ENCODE peak calls at places on chromosome 5, in six cellular contexts. One of them, this sample, is unnamed. For H3K9me3, the result is how much of the 10 kb centered on the place peaks cover.

GRCh38 chr5:174719211-174719610 is 5.2 kb upstream of the MSX2 start:
- DNase-seq in H1: no peak
- DNase-seq in H9: peak
- DNase-seq in neuronal stem cell: no peak
- DNase-seq in IMR-90: no peak
- DNase-seq in trophoblast cell: no peak
- DNase-seq in this sample: no peak

GRCh38 chr5:83387041-83387440 is 84.5 kb upstream of the VCAN start:
- DNase-seq in H9: no peak
- DNase-seq in H1: no peak
- DNase-seq in IMR-90: peak
- DNase-seq in neuronal stem cell: no peak
- DNase-seq in trophoblast cell: no peak
- DNase-seq in this sample: peak

GRCh38 chr5:173767580-173768266 is 120.4 kb upstream of the CPEB4 start:
- DNase-seq in neuronal stem cell: no peak
- DNase-seq in IMR-90: no peak
- DNase-seq in H9: no peak
- DNase-seq in trophoblast cell: no peak
- DNase-seq in H1: no peak
- DNase-seq in this sample: no peak

GRCh38 chr5:3597002-3597726 is 1.5 kb downstream of the IRX1 start:
- DNase-seq in H9: peak
- DNase-seq in IMR-90: no peak
- DNase-seq in neuronal stem cell: no peak
- DNase-seq in trophoblast cell: no peak
- DNase-seq in H1: no peak
- DNase-seq in this sample: no peak

GRCh38 chr5:149750596-149750995 is 20.5 kb downstream of the PPARGC1B start:
- DNase-seq in neuronal stem cell: no peak
- DNase-seq in H1: no peak
- DNase-seq in IMR-90: no peak
- DNase-seq in H9: no peak
- DNase-seq in trophoblast cell: no peak
- DNase-seq in this sample: no peak

GRCh38 chr5:64766105-64766504 is 2.4 kb downstream of the SREK1IP1 start:
- DNase-seq in trophoblast cell: no peak
- DNase-seq in neuronal stem cell: no peak
- DNase-seq in H1: no peak
- DNase-seq in H9: no peak
- DNase-seq in IMR-90: peak
- DNase-seq in this sample: peak

GRCh38 chr5:137466888-137467287 is 32.2 kb downstream of the SPOCK1 start:
- DNase-seq in IMR-90: no peak
- DNase-seq in trophoblast cell: no peak
- DNase-seq in H1: no peak
- DNase-seq in neuronal stem cell: no peak
- DNase-seq in H9: no peak
- DNase-seq in this sample: no peak

GRCh38 chr5:61289669-61290363 is 42.2 kb upstream of the ZSWIM6 start:
- DNase-seq in H1: no peak
- DNase-seq in trophoblast cell: peak
- DNase-seq in IMR-90: no peak
- DNase-seq in H9: no peak
- DNase-seq in neuronal stem cell: no peak
- DNase-seq in this sample: peak

GRCh38 chr5:125267636-125268248 is 521.3 kb upstream of the ZNF608 start:
- DNase-seq in H9: no peak
- DNase-seq in IMR-90: no peak
- DNase-seq in trophoblast cell: no peak
- DNase-seq in H1: no peak
- DNase-seq in neuronal stem cell: no peak
- DNase-seq in this sample: no peak

GRCh38 chr5:103465891-103466290 is 96.7 kb downstream of the NUDT12 start:
- DNase-seq in trophoblast cell: no peak
- DNase-seq in H9: no peak
- DNase-seq in neuronal stem cell: no peak
- DNase-seq in H1: no peak
- DNase-seq in IMR-90: no peak
- DNase-seq in this sample: no peak

GRCh38 chr5:84403773-84404172 is 19.1 kb upstream of the EDIL3 start:
- DNase-seq in H9: no peak
- DNase-seq in neuronal stem cell: no peak
- DNase-seq in H1: no peak
- DNase-seq in trophoblast cell: no peak
- DNase-seq in IMR-90: peak
- DNase-seq in this sample: peak

GRCh38 chr5:172492097-172492840 is 37.9 kb upstream of the SH3PXD2B start:
- DNase-seq in neuronal stem cell: no peak
- DNase-seq in trophoblast cell: no peak
- DNase-seq in H9: peak
- DNase-seq in H1: no peak
- DNase-seq in IMR-90: no peak
- DNase-seq in this sample: no peak

GRCh38 chr5:172530406-172530805 is 76.1 kb upstream of the SH3PXD2B start:
- DNase-seq in IMR-90: no peak
- DNase-seq in H1: no peak
- DNase-seq in neuronal stem cell: no peak
- DNase-seq in trophoblast cell: no peak
- DNase-seq in H9: peak
- DNase-seq in this sample: no peak

GRCh38 chr5:80083115-80083890 is 48.2 kb downstream of the THBS4 start:
- DNase-seq in IMR-90: peak
- DNase-seq in H1: no peak
- DNase-seq in H9: peak
- DNase-seq in neuronal stem cell: peak
- DNase-seq in trophoblast cell: no peak
- DNase-seq in this sample: peak

GRCh38 chr5:6377582-6378127 is 692 bp downstream of the MED10 start:
- DNase-seq in H9: peak
- DNase-seq in trophoblast cell: no peak
- DNase-seq in neuronal stem cell: no peak
- DNase-seq in H1: no peak
- DNase-seq in IMR-90: no peak
- DNase-seq in this sample: peak

GRCh38 chr5:127031147-127031862 is 947 bp upstream of the MARCHF3 start:
- DNase-seq in neuronal stem cell: no peak
- DNase-seq in IMR-90: no peak
- DNase-seq in trophoblast cell: no peak
- DNase-seq in H1: no peak
- DNase-seq in H9: peak
- DNase-seq in this sample: no peak

GRCh38 chr5:95707055-95707454 is 24.1 kb upstream of the RHOBTB3 start:
- DNase-seq in neuronal stem cell: no peak
- DNase-seq in IMR-90: no peak
- DNase-seq in H1: no peak
- DNase-seq in trophoblast cell: no peak
- DNase-seq in H9: no peak
- DNase-seq in this sample: no peak

GRCh38 chr5:177086918-177087706 is 397 bp downstream of the FGFR4 start:
- DNase-seq in neuronal stem cell: peak
- DNase-seq in H9: peak
- DNase-seq in IMR-90: no peak
- DNase-seq in H1: peak
- DNase-seq in trophoblast cell: no peak
- DNase-seq in this sample: peak

GRCh38 chr5:58127486-58128220 is 332.2 kb downstream of the PLK2 start:
- DNase-seq in trophoblast cell: no peak
- DNase-seq in H1: no peak
- DNase-seq in IMR-90: peak
- DNase-seq in H9: no peak
- DNase-seq in neuronal stem cell: no peak
- DNase-seq in this sample: no peak

GRCh38 chr5:79088507-79088906 is 18.9 kb downstream of the BHMT2 start:
- DNase-seq in trophoblast cell: no peak
- DNase-seq in H1: no peak
- DNase-seq in IMR-90: no peak
- DNase-seq in H9: no peak
- DNase-seq in neuronal stem cell: no peak
- DNase-seq in this sample: no peak

GRCh38 chr5:132263548-132264261 is 6.2 kb downstream of the PDLIM4 start:
- DNase-seq in H9: peak
- DNase-seq in neuronal stem cell: no peak
- DNase-seq in IMR-90: peak
- DNase-seq in trophoblast cell: peak
- DNase-seq in H1: no peak
- DNase-seq in this sample: peak

GRCh38 chr5:169027456-169028118 is 273.4 kb downstream of the SLIT3 start:
- DNase-seq in trophoblast cell: no peak
- DNase-seq in H1: no peak
- DNase-seq in neuronal stem cell: no peak
- DNase-seq in IMR-90: no peak
- DNase-seq in H9: no peak
- DNase-seq in this sample: peak

GRCh38 chr5:137184734-137185133 is 314.4 kb downstream of the SPOCK1 start:
- DNase-seq in neuronal stem cell: no peak
- DNase-seq in H1: no peak
- DNase-seq in IMR-90: no peak
- DNase-seq in H9: no peak
- DNase-seq in trophoblast cell: no peak
- DNase-seq in this sample: no peak

GRCh38 chr5:176901260-176902101 is 2.3 kb upstream of the HK3 start:
- DNase-seq in neuronal stem cell: no peak
- DNase-seq in IMR-90: peak
- DNase-seq in H9: no peak
- DNase-seq in trophoblast cell: peak
- DNase-seq in H1: no peak
- DNase-seq in this sample: no peak

GRCh38 chr5:85604378-85604777 is 1013.4 kb upstream of the COX7C start:
- DNase-seq in H1: no peak
- DNase-seq in neuronal stem cell: no peak
- DNase-seq in trophoblast cell: no peak
- DNase-seq in H9: no peak
- DNase-seq in IMR-90: no peak
- DNase-seq in this sample: no peak

GRCh38 chr5:76403963-76404693 is 1.0 kb downstream of the IQGAP2 start:
- DNase-seq in H1: peak
- DNase-seq in trophoblast cell: no peak
- DNase-seq in neuronal stem cell: peak
- DNase-seq in H9: peak
- DNase-seq in IMR-90: no peak
- DNase-seq in this sample: no peak

GRCh38 chr5:76401801-76402250 is 1.3 kb upstream of the IQGAP2 start:
- DNase-seq in H1: no peak
- DNase-seq in neuronal stem cell: no peak
- DNase-seq in trophoblast cell: no peak
- DNase-seq in IMR-90: no peak
- DNase-seq in H9: no peak
- DNase-seq in this sample: no peak

GRCh38 chr5:76403713-76403962 is 553 bp downstream of the IQGAP2 start:
- DNase-seq in trophoblast cell: no peak
- DNase-seq in neuronal stem cell: peak
- DNase-seq in H9: no peak
- DNase-seq in H1: no peak
- DNase-seq in IMR-90: no peak
- DNase-seq in this sample: no peak

GRCh38 chr5:76402251-76402879 is 720 bp upstream of the IQGAP2 start:
- DNase-seq in H9: peak
- DNase-seq in trophoblast cell: peak
- DNase-seq in IMR-90: no peak
- DNase-seq in H1: no peak
- DNase-seq in neuronal stem cell: peak
- DNase-seq in this sample: no peak

GRCh38 chr5:76402880-76403712 is at the start of gene IQGAP2:
- DNase-seq in trophoblast cell: peak
- DNase-seq in neuronal stem cell: peak
- DNase-seq in H1: no peak
- DNase-seq in IMR-90: peak
- DNase-seq in H9: peak
- DNase-seq in this sample: peak
- H3K4ac ChIP-seq in trophoblast cell: no peak
- H3K4ac ChIP-seq in neuronal stem cell: no peak
- H3K4ac ChIP-seq in H1: no peak
- H3K4ac ChIP-seq in IMR-90: no peak
- H3K4ac ChIP-seq in H9: no peak
- H3K4ac ChIP-seq in this sample: no peak

GRCh38 chr5:32277782-32278181 is 35.0 kb downstream of the MTMR12 start:
- DNase-seq in IMR-90: no peak
- DNase-seq in neuronal stem cell: no peak
- DNase-seq in H9: no peak
- DNase-seq in H1: no peak
- DNase-seq in trophoblast cell: no peak
- DNase-seq in this sample: no peak

GRCh38 chr5:32274548-32275420 is 38.0 kb downstream of the MTMR12 start:
- DNase-seq in H1: no peak
- DNase-seq in trophoblast cell: no peak
- DNase-seq in neuronal stem cell: no peak
- DNase-seq in H9: no peak
- DNase-seq in IMR-90: peak
- DNase-seq in this sample: peak

GRCh38 chr5:32278403-32278802 is 34.3 kb downstream of the MTMR12 start:
- DNase-seq in IMR-90: peak
- DNase-seq in H9: no peak
- DNase-seq in H1: no peak
- DNase-seq in neuronal stem cell: no peak
- DNase-seq in trophoblast cell: no peak
- DNase-seq in this sample: peak

GRCh38 chr5:32275421-32275765 is 37.3 kb downstream of the MTMR12 start:
- DNase-seq in H1: no peak
- DNase-seq in IMR-90: no peak
- DNase-seq in H9: no peak
- DNase-seq in trophoblast cell: no peak
- DNase-seq in neuronal stem cell: no peak
- DNase-seq in this sample: peak

GRCh38 chr5:32276173-32276853 is 36.4 kb downstream of the MTMR12 start:
- DNase-seq in IMR-90: peak
- DNase-seq in neuronal stem cell: no peak
- DNase-seq in trophoblast cell: no peak
- DNase-seq in H9: peak
- DNase-seq in H1: peak
- DNase-seq in this sample: peak
- H2BK5ac ChIP-seq in IMR-90: peak
- H2BK5ac ChIP-seq in neuronal stem cell: no peak
- H2BK5ac ChIP-seq in trophoblast cell: no peak
- H2BK5ac ChIP-seq in H9: no peak
- H2BK5ac ChIP-seq in H1: peak
- H2BK5ac ChIP-seq in this sample: peak

GRCh38 chr5:148574167-148574566 is 80.2 kb downstream of the HTR4 start:
- DNase-seq in H1: no peak
- DNase-seq in neuronal stem cell: no peak
- DNase-seq in H9: no peak
- DNase-seq in IMR-90: no peak
- DNase-seq in trophoblast cell: no peak
- DNase-seq in this sample: no peak
- H3K9me3 ChIP-seq in H1: under half
- H3K9me3 ChIP-seq in neuronal stem cell: under half
- H3K9me3 ChIP-seq in H9: under half
- H3K9me3 ChIP-seq in IMR-90: under half
- H3K9me3 ChIP-seq in trophoblast cell: under half
- H3K9me3 ChIP-seq in this sample: under half

DNA sequence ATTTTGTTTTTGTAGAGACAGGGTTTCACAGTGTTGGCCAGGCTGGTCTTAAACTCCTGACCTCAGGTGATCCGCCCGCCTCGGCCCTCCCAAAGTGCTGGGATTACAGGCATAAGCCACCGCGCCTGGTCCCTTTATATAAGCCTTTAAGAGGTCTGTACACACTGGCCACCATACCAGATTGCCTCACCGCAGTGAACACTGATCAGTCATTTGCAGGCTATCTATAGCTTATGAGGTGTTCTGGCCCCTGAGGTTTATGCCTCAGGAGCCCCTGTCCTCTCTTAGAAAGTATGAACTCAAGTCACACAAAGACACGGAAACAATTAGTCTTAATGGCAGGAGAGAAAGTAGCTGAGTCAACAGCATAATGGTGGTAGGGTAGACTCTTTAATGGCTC is 14.6 kb downstream of the HINT1 start:
- DNase-seq in H1: no peak
- DNase-seq in H9: no peak
- DNase-seq in trophoblast cell: no peak
- DNase-seq in neuronal stem cell: no peak
- DNase-seq in IMR-90: no peak
- DNase-seq in this sample: no peak
- H3K4ac ChIP-seq in H1: no peak
- H3K4ac ChIP-seq in H9: no peak
- H3K4ac ChIP-seq in trophoblast cell: no peak
- H3K4ac ChIP-seq in neuronal stem cell: no peak
- H3K4ac ChIP-seq in IMR-90: no peak
- H3K4ac ChIP-seq in this sample: no peak